ENCODE peak calls at places on chromosomes 11 and 22, in six cellular contexts. S, J, Z, D, E and O are unnamed samples.
A peak's percentile ranks its signal among the peaks of the same experiment; 100 is the strongest.

GRCh38 chr22:49307071-49307830 is 520.4 kb downstream of the BRD1 start:
- DNase-seq in S (no peak), J (no peak), Z (no peak), D (no peak), E (no peak), O (no peak)

GRCh38 chr11:132245558-132246385 is 875.4 kb downstream of the NTM start:
- DNase-seq in S (no peak), J (no peak), Z (no peak), D (no peak), E (no peak), O (no peak)

GRCh38 chr11:119423459-119424254 is 685 bp upstream of the THY1 start:
- DNase-seq in S (no peak), J (no peak), Z (peak; percentile 10), D (no peak), E (no peak), O (no peak)

GRCh38 chr22:16827506-16827905 is 2.3 kb upstream of the XKR3 start:
- DNase-seq in S (no peak), J (no peak), Z (no peak), D (no peak), E (no peak), O (no peak)

GRCh38 chr11:74950374-74950969 is 1.4 kb downstream of the SPCS2 start:
- DNase-seq in S (no peak), J (no peak), Z (no peak), D (peak; percentile 7), E (peak; percentile 61), O (no peak)

GRCh38 chr22:47406180-47406723 is 643.8 kb downstream of the TBC1D22A start:
- DNase-seq in S (no peak), J (no peak), Z (no peak), D (no peak), E (no peak), O (no peak)

GRCh38 chr11:46200537-46201281 is 76.8 kb upstream of the CREB3L1 start:
- DNase-seq in S (no peak), J (no peak), Z (no peak), D (no peak), E (no peak), O (no peak)

GRCh38 chr11:68273056-68273738 is 1.4 kb upstream of the C11orf24 start:
- DNase-seq in S (no peak), J (no peak), Z (no peak), D (no peak), E (no peak), O (no peak)

GRCh38 chr11:123020968-123021367 is 39.3 kb upstream of the BSX start:
- DNase-seq in S (no peak), J (peak; percentile 53), Z (peak; percentile 46), D (peak; percentile 43), E (no peak), O (peak; percentile 37)

GRCh38 chr22:28923826-28924732 is 40.7 kb downstream of the ZNRF3 start:
- DNase-seq in S (no peak), J (no peak), Z (no peak), D (peak; percentile 98), E (no peak), O (no peak)

GRCh38 chr11:88059326-88059725 is 115.9 kb downstream of the RAB38 start:
- DNase-seq in S (no peak), J (no peak), Z (no peak), D (no peak), E (no peak), O (no peak)

GRCh38 chr11:12724301-12725046 is 50.3 kb downstream of the TEAD1 start:
- DNase-seq in S (peak; percentile 89), J (no peak), Z (peak; percentile 92), D (peak; percentile 64), E (no peak), O (no peak)

GRCh38 chr11:9787260-9787659 is 123.4 kb downstream of the SWAP70 start:
- DNase-seq in S (no peak), J (no peak), Z (no peak), D (no peak), E (no peak), O (no peak)

GRCh38 chr11:128482512-128483191 is 104.7 kb downstream of the ETS1 start:
- DNase-seq in S (no peak), J (no peak), Z (no peak), D (no peak), E (no peak), O (no peak)

GRCh38 chr22:43389227-43389836 is 22.5 kb upstream of the MPPED1 start:
- DNase-seq in S (no peak), J (no peak), Z (no peak), D (peak; percentile 51), E (no peak), O (no peak)

GRCh38 chr11:12862761-12863469 is 146.2 kb upstream of the RASSF10 start:
- DNase-seq in S (peak; percentile 60), J (no peak), Z (peak; percentile 41), D (no peak), E (no peak), O (no peak)

GRCh38 chr11:118078972-118079411 is 2.1 kb downstream of the TMPRSS4 start:
- DNase-seq in S (no peak), J (no peak), Z (no peak), D (no peak), E (no peak), O (no peak)

GRCh38 chr11:81979444-81979843 is 754.2 kb downstream of the FAM181B start:
- DNase-seq in S (no peak), J (no peak), Z (no peak), D (no peak), E (no peak), O (no peak)

GRCh38 chr11:86138958-86139357 is 70.1 kb upstream of the PICALM start:
- DNase-seq in S (no peak), J (peak; percentile 26), Z (no peak), D (no peak), E (peak; percentile 84), O (peak; percentile 13)

GRCh38 chr11:93591247-93591898 is 48.2 kb upstream of the SMCO4 start:
- DNase-seq in S (no peak), J (no peak), Z (peak; percentile 44), D (peak; percentile 84), E (peak; percentile 33), O (no peak)

GRCh38 chr11:14306481-14306880 is 52.5 kb downstream of the RRAS2 start:
- DNase-seq in S (no peak), J (no peak), Z (no peak), D (no peak), E (no peak), O (no peak)

GRCh38 chr11:57407010-57407409 is 16.6 kb upstream of the PRG2 start:
- DNase-seq in S (no peak), J (no peak), Z (no peak), D (no peak), E (no peak), O (no peak)

GRCh38 chr22:42033263-42034181 is 34.9 kb downstream of the WBP2NL start:
- DNase-seq in S (no peak), J (no peak), Z (peak; percentile 7), D (peak; percentile 47), E (no peak), O (no peak)

GRCh38 chr11:44960200-44960845 is 9.6 kb upstream of the TP53I11 start:
- DNase-seq in S (no peak), J (no peak), Z (no peak), D (no peak), E (no peak), O (no peak)

GRCh38 chr11:60798631-60799030 is 13.5 kb downstream of the MS4A10 start:
- DNase-seq in S (no peak), J (no peak), Z (no peak), D (no peak), E (no peak), O (no peak)

GRCh38 chr11:74678041-74678440 is 53.2 kb downstream of the CHRDL2 start:
- DNase-seq in S (no peak), J (no peak), Z (no peak), D (no peak), E (no peak), O (no peak)

GRCh38 chr11:82183346-82183745 is 550.3 kb downstream of the FAM181B start:
- DNase-seq in S (no peak), J (no peak), Z (no peak), D (no peak), E (no peak), O (no peak)

GRCh38 chr11:110286298-110287040 is 9.9 kb downstream of the RDX start:
- DNase-seq in S (no peak), J (no peak), Z (no peak), D (no peak), E (no peak), O (no peak)

DNA sequence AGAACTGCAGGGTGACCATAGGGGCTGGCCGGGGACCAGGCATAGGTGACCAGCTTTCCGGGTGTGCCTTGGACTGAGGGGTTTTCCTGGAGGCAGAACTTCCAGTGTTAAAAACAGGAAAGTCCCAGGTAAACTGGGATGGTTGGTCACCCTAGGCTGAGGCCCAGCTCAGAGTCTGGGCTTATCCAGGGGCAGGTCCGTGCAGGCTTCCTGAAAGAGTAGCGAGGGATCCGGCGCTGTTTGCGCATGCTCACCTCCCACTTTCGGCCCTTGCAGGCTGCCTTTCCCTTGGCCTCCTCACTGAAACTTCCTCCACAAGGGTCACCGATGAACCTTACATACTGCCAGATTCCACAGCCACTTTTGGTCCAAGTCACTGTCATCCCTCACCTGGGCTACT is 119.8 kb upstream of the PLET1 start:
- DNase-seq in S (no peak), J (no peak), Z (no peak), D (no peak), E (no peak), O (no peak)
- TF ChIP-seq POLR2AphosphoS5 in S (no peak), J (no peak), Z (no peak), D (no peak), E (no peak), O (no peak)

GRCh38 chr11:34855021-34855753 is 61.0 kb downstream of the APIP start:
- DNase-seq in S (no peak), J (no peak), Z (no peak), D (no peak), E (no peak), O (no peak)
- TF ChIP-seq TAF1 in S (no peak), J (no peak), Z (no peak), D (no peak), E (no peak), O (no peak)

GRCh38 chr11:102599642-102600261 is 25.4 kb downstream of the MMP20 start:
- DNase-seq in S (no peak), J (no peak), Z (peak; percentile 15), D (peak; percentile 89), E (no peak), O (no peak)
- TF ChIP-seq POLR2AphosphoS5 in S (no peak), J (no peak), Z (no peak), D (no peak), E (no peak), O (no peak)

GRCh38 chr22:22450343-22450839 is 58.2 kb downstream of the ZNF280B start:
- DNase-seq in S (no peak), J (peak; percentile 54), Z (no peak), D (no peak), E (peak; percentile 55), O (peak; percentile 33)
- TF ChIP-seq TAF1 in S (no peak), J (no peak), Z (no peak), D (no peak), E (no peak), O (no peak)

GRCh38 chr22:46070215-46070721 is 80.1 kb upstream of the PPARA start:
- DNase-seq in S (no peak), J (no peak), Z (no peak), D (peak; percentile 10), E (no peak), O (no peak)
- TF ChIP-seq POLR2AphosphoS5 in S (no peak), J (no peak), Z (no peak), D (no peak), E (no peak), O (no peak)